ENCODE peak calls at places on chromosomes 16 and 17, in ten cellular contexts. Y is progenitor cell of endocrine pancreas, W is HL-60, K is pancreas, E is HFFc6, Q is H1, T is left lung, M is kidney, J is mesothelial cell of epicardium, Z is GM13976. I is an unnamed sample.

GRCh38 chr17:61314368-61315078 is 85.1 kb upstream of the TBX2 start:
- DNase-seq in W (no peak), K (no peak), J (no peak), Z (no peak), M (no peak), Q (no peak), T (no peak), Y (no peak), E (no peak), I (peak)

GRCh38 chr17:29032798-29033197 is 10.1 kb upstream of the PIPOX start:
- DNase-seq in M (no peak), W (no peak), Z (no peak), J (no peak), Q (no peak), T (no peak), K (no peak), E (no peak), Y (no peak), I (no peak)

GRCh38 chr17:49388290-49388640 is 26.2 kb upstream of the ZNF652 start:
- DNase-seq in J (no peak), K (no peak), E (no peak), W (peak), M (no peak), Q (no peak), Y (no peak), T (no peak), Z (peak), I (no peak)

GRCh38 chr16:56477096-56477878 is 25.9 kb downstream of the OGFOD1 start:
- DNase-seq in K (no peak), W (peak), Z (no peak), Y (no peak), M (no peak), Q (no peak), E (peak), T (no peak), J (no peak), I (peak)

GRCh38 chr17:28745777-28746473 is 2.1 kb downstream of the TRAF4 start:
- DNase-seq in T (peak), E (peak), Y (no peak), M (peak), Q (no peak), K (peak), Z (no peak), J (peak), W (no peak), I (no peak)

GRCh38 chr17:61414141-61414935 is 14.7 kb downstream of the TBX2 start:
- DNase-seq in K (no peak), M (no peak), Y (no peak), E (no peak), Z (peak), J (peak), Q (no peak), W (no peak), T (peak), I (no peak)

GRCh38 chr17:47949951-47950350 is 7.7 kb downstream of the PRR15L start:
- DNase-seq in M (no peak), J (no peak), W (peak), T (no peak), E (no peak), Q (no peak), Y (no peak), Z (no peak), K (peak), I (no peak)

GRCh38 chr16:74216319-74216718 is 80.3 kb upstream of the PSMD7 start:
- DNase-seq in Y (no peak), M (no peak), Z (no peak), E (no peak), W (no peak), T (no peak), J (no peak), Q (no peak), K (no peak), I (peak)

GRCh38 chr17:78647030-78647429 is 69.8 kb upstream of the DNAH17 start:
- DNase-seq in Q (no peak), K (no peak), Z (no peak), M (no peak), T (no peak), J (no peak), Y (no peak), E (no peak), W (no peak), I (no peak)

GRCh38 chr17:55067697-55068439 is 99.3 kb downstream of the STXBP4 start:
- DNase-seq in K (no peak), Q (no peak), E (no peak), Z (no peak), T (no peak), W (no peak), Y (no peak), M (no peak), J (no peak), I (no peak)

GRCh38 chr17:83100853-83101391 is 21.5 kb downstream of the METRNL start:
- DNase-seq in J (no peak), Q (no peak), E (no peak), W (no peak), M (peak), Y (no peak), Z (no peak), K (no peak), T (no peak), I (no peak)

GRCh38 chr17:77841742-77842141 is 116.8 kb upstream of the TNRC6C start:
- DNase-seq in E (no peak), W (no peak), M (no peak), Q (no peak), Y (no peak), Z (no peak), K (no peak), T (no peak), J (no peak), I (no peak)

GRCh38 chr16:87924937-87925670 is 11.2 kb downstream of the CA5A start:
- DNase-seq in T (peak), W (no peak), Y (no peak), Q (no peak), K (peak), E (no peak), M (peak), J (no peak), Z (no peak), I (no peak)

GRCh38 chr17:14409292-14409691 is 108.4 kb downstream of the HS3ST3B1 start:
- DNase-seq in Y (no peak), T (no peak), M (no peak), W (no peak), K (no peak), E (no peak), Z (no peak), Q (no peak), J (no peak), I (no peak)

GRCh38 chr17:9037741-9038140 is 16.4 kb downstream of the NTN1 start:
- DNase-seq in Q (no peak), Z (no peak), E (no peak), M (no peak), W (peak), T (no peak), J (no peak), Y (no peak), K (no peak), I (no peak)
- TF ChIP-seq CTCF in Q (no peak), Z (no peak), E (no peak), M (no peak), W (no peak), T (no peak), J (no peak), Y (no peak), K (no peak), I (no peak)

GRCh38 chr17:7241783-7242716 is at the start of gene GABARAP:
- DNase-seq in T (peak), M (peak), Q (no peak), W (peak), Y (peak), Z (peak), E (peak), K (peak), J (peak), I (peak)

GRCh38 chr17:7239091-7240027 is at the start of gene PHF23:
- DNase-seq in E (peak), Q (peak), W (peak), M (peak), K (peak), T (peak), J (peak), Z (peak), Y (peak), I (peak)

GRCh38 chr17:7240375-7240774 is 1.1 kb upstream of the PHF23 start:
- DNase-seq in K (no peak), W (peak), Q (no peak), E (no peak), M (no peak), Z (no peak), J (no peak), Y (no peak), T (no peak), I (no peak)

GRCh38 chr17:7241047-7241733 is 1.1 kb downstream of the GABARAP start:
- DNase-seq in Y (no peak), Q (no peak), K (no peak), T (no peak), E (no peak), M (no peak), W (no peak), Z (no peak), J (no peak), I (no peak)

DNA sequence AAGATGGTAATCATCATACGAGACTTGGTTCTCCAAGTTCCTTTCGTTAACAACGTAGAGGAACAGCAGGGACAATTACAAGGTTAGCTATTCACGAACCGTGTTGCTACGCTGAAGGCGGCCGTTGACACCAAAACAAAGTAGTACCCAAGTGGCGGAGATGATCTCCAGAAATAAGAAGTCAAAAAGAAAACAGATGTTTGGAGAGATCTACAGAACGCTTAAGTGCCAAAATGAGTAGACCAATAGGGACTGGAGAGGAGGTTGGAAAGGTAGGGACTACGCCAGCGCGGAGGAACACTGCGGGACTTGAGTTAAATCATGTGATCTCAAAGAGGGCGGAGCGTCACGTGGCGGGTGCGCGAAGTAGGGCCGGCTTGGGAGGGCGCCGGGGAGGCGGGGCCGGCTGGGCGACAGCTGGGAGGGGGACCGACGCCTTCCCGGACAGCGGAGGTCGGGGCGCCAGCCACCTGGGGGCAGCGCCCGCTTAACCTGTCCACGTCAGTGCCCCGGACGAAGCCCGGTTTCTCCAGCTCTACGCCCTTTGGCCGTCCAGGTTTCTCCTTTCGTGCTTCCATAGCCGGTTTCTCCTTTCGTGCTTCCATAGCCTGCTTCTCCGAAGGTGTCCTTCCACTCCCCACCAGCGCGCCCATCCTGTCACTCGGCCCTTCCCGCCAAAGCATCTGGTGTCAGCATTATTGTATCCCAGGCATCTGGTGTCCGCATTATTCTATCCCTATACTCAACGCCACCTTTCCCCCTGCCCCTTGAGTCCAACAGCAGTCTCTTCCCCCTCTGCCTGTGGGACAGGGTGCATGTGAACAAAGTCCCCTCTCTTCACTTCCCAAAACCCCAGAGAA is 698 bp upstream of the GABARAP start:
- DNase-seq in W (peak), K (peak), Y (peak), Z (peak), J (peak), Q (no peak), E (peak), M (peak), T (peak), I (peak)
- TF ChIP-seq CTCF in W (no peak), K (no peak), Y (peak), Z (peak), J (no peak), Q (no peak), E (peak), M (no peak), T (no peak), I (no peak)

GRCh38 chr17:57368637-57369336 is 112.5 kb downstream of the MSI2 start:
- DNase-seq in Q (no peak), T (no peak), J (no peak), W (no peak), K (no peak), E (no peak), M (no peak), Z (no peak), Y (no peak), I (no peak)
- TF ChIP-seq CTCF in Q (no peak), T (no peak), J (no peak), W (no peak), K (no peak), E (no peak), M (no peak), Z (no peak), Y (no peak), I (no peak)

GRCh38 chr16:67445126-67445426 is 14.2 kb downstream of the HSD11B2 start:
- DNase-seq in T (no peak), Q (no peak), W (no peak), Y (no peak), M (no peak), K (no peak), E (no peak), J (no peak), Z (no peak), I (no peak)

GRCh38 chr16:67445913-67446907 is 15.3 kb downstream of the HSD11B2 start:
- DNase-seq in Z (no peak), Q (no peak), W (no peak), M (peak), Y (no peak), K (no peak), J (no peak), T (no peak), E (no peak), I (no peak)

GRCh38 chr16:67446968-67447507 is 16.1 kb downstream of the HSD11B2 start:
- DNase-seq in Q (no peak), J (no peak), T (no peak), E (no peak), M (no peak), Z (no peak), W (no peak), K (no peak), Y (no peak), I (no peak)

GRCh38 chr16:67444259-67445125 is 13.6 kb downstream of the HSD11B2 start:
- DNase-seq in J (no peak), M (no peak), E (no peak), Z (no peak), K (no peak), Y (no peak), W (no peak), Q (no peak), T (no peak), I (no peak)

GRCh38 chr16:67445441-67445912 is 14.6 kb downstream of the HSD11B2 start:
- DNase-seq in T (no peak), Z (no peak), Q (no peak), Y (no peak), W (no peak), E (no peak), K (no peak), J (no peak), M (no peak), I (no peak)
- TF ChIP-seq CTCF in T (no peak), Z (no peak), Q (no peak), Y (no peak), W (no peak), E (peak), K (no peak), J (no peak), M (no peak), I (peak)

DNA sequence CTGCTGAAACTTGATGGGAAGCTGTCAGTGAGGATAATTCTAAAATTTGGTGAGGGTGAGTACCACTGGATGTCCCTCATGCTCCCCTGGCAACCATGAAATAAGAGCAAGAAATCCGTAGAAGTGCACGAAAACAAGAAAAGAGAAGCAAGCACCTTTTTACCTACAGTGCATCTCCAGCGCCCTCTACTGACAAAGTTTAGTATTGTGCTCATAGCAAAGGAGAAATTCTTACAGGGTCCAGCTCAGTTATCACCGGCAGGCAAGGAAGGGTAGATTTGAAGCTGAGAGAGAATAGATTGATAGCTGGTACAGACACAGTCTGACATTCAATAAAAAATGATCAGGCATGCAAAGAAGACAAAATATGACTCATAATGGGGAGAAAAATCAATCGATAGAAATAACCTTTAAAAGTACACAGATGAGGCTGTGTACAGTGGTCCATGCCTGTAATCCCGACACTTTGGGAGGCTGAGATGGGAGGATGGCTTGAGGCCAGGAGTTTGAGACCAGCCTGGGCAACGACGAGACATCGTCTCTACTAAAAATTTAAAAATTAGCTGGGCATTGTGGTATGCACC is 28.3 kb upstream of the TEX2 start:
- DNase-seq in K (no peak), T (no peak), W (peak), M (no peak), Q (no peak), Y (no peak), Z (no peak), E (no peak), J (no peak), I (no peak)
- TF ChIP-seq CTCF in K (no peak), T (peak), W (peak), M (no peak), Q (peak), Y (peak), Z (no peak), E (peak), J (peak), I (peak)

DNA sequence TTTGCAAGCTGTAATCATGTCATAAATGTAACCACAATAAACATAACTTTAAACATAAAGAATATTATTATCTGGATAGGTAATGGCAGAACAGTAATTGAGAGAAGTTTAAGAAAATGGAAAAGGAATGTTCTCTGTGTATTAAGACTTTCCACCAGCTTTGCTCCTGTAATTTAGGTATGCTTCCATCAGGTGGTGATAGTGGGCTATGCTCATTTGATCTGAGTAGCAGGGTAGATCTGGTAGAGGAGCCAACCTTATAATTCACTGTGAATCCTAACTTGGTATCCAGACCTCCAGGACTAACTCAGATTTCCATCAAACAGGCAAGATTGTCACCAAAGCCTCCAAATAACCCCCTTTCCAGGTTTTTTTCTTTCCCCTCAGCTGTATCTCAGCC is 137.9 kb upstream of the ZKSCAN2 start:
- DNase-seq in W (no peak), E (no peak), J (no peak), K (no peak), Y (no peak), Z (no peak), Q (no peak), T (no peak), M (no peak), I (no peak)
- TF ChIP-seq CTCF in W (no peak), E (no peak), J (no peak), K (no peak), Y (no peak), Z (no peak), Q (peak), T (no peak), M (no peak), I (no peak)

GRCh38 chr17:31525801-31526549 is 134.5 kb downstream of the RAB11FIP4 start:
- DNase-seq in Y (no peak), Z (no peak), E (no peak), Q (no peak), W (no peak), T (no peak), J (no peak), K (peak), M (peak), I (no peak)
- TF ChIP-seq CTCF in Y (peak), Z (peak), E (peak), Q (peak), W (peak), T (no peak), J (peak), K (no peak), M (peak), I (peak)

GRCh38 chr16:1334739-1335138 is 1.3 kb downstream of the BAIAP3 start:
- DNase-seq in J (no peak), M (no peak), Z (no peak), Q (no peak), W (no peak), Y (no peak), E (no peak), T (no peak), K (no peak), I (no peak)

GRCh38 chr16:1335211-1335971 is 1.9 kb downstream of the BAIAP3 start:
- DNase-seq in T (no peak), K (no peak), E (no peak), Z (no peak), M (no peak), J (no peak), Y (no peak), W (no peak), Q (no peak), I (no peak)

GRCh38 chr16:1336619-1337018 is 3.2 kb downstream of the BAIAP3 start:
- DNase-seq in K (no peak), Y (no peak), E (no peak), T (no peak), M (no peak), Z (no peak), Q (no peak), W (no peak), J (no peak), I (no peak)

GRCh38 chr16:1337486-1337885 is 4.0 kb downstream of the BAIAP3 start:
- DNase-seq in E (no peak), Q (no peak), J (no peak), T (no peak), Z (no peak), W (no peak), M (no peak), Y (no peak), K (no peak), I (no peak)

DNA sequence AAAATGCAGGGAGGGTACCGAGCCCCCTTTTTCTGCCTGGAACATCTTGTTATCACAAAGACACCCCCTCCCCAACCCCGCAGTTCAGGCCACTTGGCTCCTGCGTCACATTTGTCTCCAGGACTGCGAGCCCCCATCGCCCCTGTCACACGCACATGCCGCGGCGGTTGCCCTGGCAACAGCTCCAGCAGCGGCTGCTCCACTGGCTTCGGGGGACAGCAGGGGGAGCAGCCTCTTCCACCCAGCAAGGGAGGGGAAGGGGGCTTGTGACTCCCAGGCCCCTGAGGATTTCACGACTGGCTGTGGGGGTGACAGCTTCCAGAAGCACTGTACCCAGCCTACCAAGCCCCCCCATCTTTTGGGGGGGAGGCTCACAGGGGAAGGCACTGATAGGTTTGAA is 2.6 kb downstream of the BAIAP3 start:
- DNase-seq in Q (no peak), K (no peak), W (no peak), M (no peak), E (no peak), Y (no peak), T (no peak), J (no peak), Z (no peak), I (no peak)
- TF ChIP-seq CTCF in Q (peak), K (no peak), W (no peak), M (no peak), E (peak), Y (no peak), T (no peak), J (no peak), Z (no peak), I (peak)

GRCh38 chr17:57608369-57609124 is 136.6 kb downstream of the CCDC182 start:
- DNase-seq in W (no peak), Y (no peak), Q (no peak), Z (no peak), E (no peak), K (no peak), T (no peak), M (no peak), J (no peak), I (no peak)
- TF ChIP-seq CTCF in W (no peak), Y (no peak), Q (no peak), Z (no peak), E (no peak), K (no peak), T (no peak), M (no peak), J (no peak), I (no peak)

GRCh38 chr16:53207810-53208752 is 153.3 kb downstream of the CHD9 start:
- DNase-seq in Y (peak), Q (peak), W (peak), T (no peak), Z (peak), E (peak), K (peak), J (peak), M (no peak), I (peak)
- TF ChIP-seq CTCF in Y (peak), Q (peak), W (peak), T (peak), Z (peak), E (peak), K (no peak), J (no peak), M (peak), I (peak)